ENCODE peak calls at places on chromosome 12, in six cellular contexts. O, X, S, P, Y and L are unnamed samples.

GRCh38 chr12:123115409-123116111 is 35.3 kb downstream of the PITPNM2 start:
- DNase-seq in X (no peak), S (no peak), P (no peak), Y (no peak), O (peak; percentile 97), L (no peak)

GRCh38 chr12:53820503-53820902 is 68.7 kb upstream of the CISTR start:
- DNase-seq in Y (no peak), X (peak; percentile 29), S (no peak), O (peak; percentile 34), P (no peak), L (no peak)

GRCh38 chr12:79373896-79374499 is 316.8 kb downstream of the PAWR start:
- DNase-seq in S (peak; percentile 11), P (no peak), Y (no peak), O (peak; percentile 23), X (peak; percentile 41), L (no peak)

GRCh38 chr12:95303476-95303875 is 85.9 kb downstream of the VEZT start:
- DNase-seq in Y (no peak), P (no peak), S (no peak), X (no peak), O (peak; percentile 66), L (no peak)

GRCh38 chr12:1330475-1330827 is 263.9 kb downstream of the FBXL14 start:
- DNase-seq in O (no peak), P (no peak), Y (no peak), S (no peak), X (no peak), L (no peak)

GRCh38 chr12:91381309-91381804 is 198.7 kb upstream of the DCN start:
- DNase-seq in Y (peak; percentile 64), S (no peak), X (peak; percentile 95), O (peak; percentile 86), P (peak; percentile 84), L (peak; percentile 93)

GRCh38 chr12:131085816-131086591 is 132.3 kb downstream of the ADGRD1 start:
- DNase-seq in X (no peak), P (no peak), Y (no peak), S (no peak), O (no peak), L (no peak)

GRCh38 chr12:131711551-131712205 is 788 bp downstream of the SFSWAP start:
- DNase-seq in P (no peak), X (no peak), O (no peak), Y (no peak), S (no peak), L (no peak)

GRCh38 chr12:105220150-105220928 is 15.6 kb downstream of the APPL2 start:
- DNase-seq in S (no peak), Y (no peak), P (no peak), X (no peak), O (no peak), L (no peak)

GRCh38 chr12:29639893-29640495 is 142.5 kb upstream of the OVCH1 start:
- DNase-seq in Y (no peak), X (peak; percentile 18), S (no peak), P (no peak), O (no peak), L (no peak)

GRCh38 chr12:67320614-67321305 is 51.6 kb downstream of the CAND1 start:
- DNase-seq in X (peak; percentile 73), P (no peak), O (peak; percentile 18), Y (no peak), S (peak; percentile 27), L (no peak)

GRCh38 chr12:67352682-67353081 is 83.5 kb downstream of the CAND1 start:
- DNase-seq in X (no peak), O (peak; percentile 10), P (no peak), Y (no peak), S (no peak), L (no peak)

GRCh38 chr12:49462103-49462739 is 76.6 kb upstream of the KCNH3 start:
- DNase-seq in S (no peak), P (no peak), Y (no peak), O (no peak), X (peak; percentile 6), L (no peak)

GRCh38 chr12:43501705-43502104 is 50.3 kb downstream of the ADAMTS20 start:
- DNase-seq in X (peak; percentile 30), Y (no peak), P (no peak), S (no peak), O (peak; percentile 34), L (no peak)

GRCh38 chr12:70876952-70877351 is 43.6 kb downstream of the PTPRR start:
- DNase-seq in S (no peak), P (no peak), X (peak; percentile 90), O (peak; percentile 0), Y (no peak), L (no peak)

DNA sequence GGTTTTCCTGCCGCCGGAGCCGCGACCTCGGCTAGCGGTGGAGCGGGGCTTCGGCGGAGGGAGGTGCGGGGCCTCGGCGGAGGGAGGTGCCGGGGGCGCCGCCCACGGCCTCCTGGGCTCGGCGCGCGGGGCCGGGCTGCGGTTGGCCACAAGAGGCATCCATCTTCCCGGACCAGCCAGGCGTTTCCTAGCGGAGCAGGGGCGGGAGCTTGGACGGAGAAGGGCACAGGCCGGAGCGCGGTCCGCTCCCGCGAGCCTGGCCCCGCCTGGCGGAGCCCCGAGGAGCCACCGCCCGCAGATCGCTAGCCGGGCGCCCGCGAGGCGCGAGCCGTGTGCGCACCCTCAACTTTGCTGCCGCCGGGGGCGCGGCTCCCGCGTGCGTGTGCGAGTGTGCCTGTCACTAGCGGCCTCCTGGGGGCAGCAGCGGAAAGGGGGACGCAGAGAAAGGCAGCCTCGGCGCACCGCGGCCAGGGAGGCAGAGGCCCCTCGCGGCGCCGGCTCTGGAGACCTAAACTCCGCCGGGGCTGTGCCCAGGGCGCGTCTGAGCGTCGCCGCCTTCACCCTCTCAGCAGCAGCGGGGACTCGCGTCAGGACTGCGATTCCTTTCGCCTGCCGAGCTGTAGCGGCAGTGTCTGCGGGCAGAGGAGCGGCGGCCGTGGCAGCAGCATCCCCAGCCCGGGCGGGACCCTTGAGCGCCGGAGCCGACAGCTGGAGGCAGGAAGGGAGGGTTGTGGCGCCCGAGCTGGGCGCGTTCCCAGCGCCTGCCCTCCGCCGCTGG is 698 bp upstream of the SRGAP1 start:
- DNase-seq in P (peak; percentile 92), X (peak; percentile 95), S (peak; percentile 93), Y (peak; percentile 90), O (peak; percentile 96), L (peak; percentile 96)
- H3K23ac ChIP-seq in P (peak overlapping the region; percentile 86), X (no peak overlapping the region), S (no peak overlapping the region), Y (no peak overlapping the region), O (peak overlapping the region; percentile 92), L (no peak overlapping the region)

GRCh38 chr12:111411187-111411764 is 5.6 kb downstream of the SH2B3 start:
- DNase-seq in O (no peak), X (no peak), Y (no peak), P (no peak), S (no peak), L (no peak)

GRCh38 chr12:111408116-111408440 is 2.4 kb downstream of the SH2B3 start:
- DNase-seq in Y (no peak), P (no peak), O (no peak), X (no peak), S (no peak), L (no peak)

GRCh38 chr12:111410229-111411186 is 4.8 kb downstream of the SH2B3 start:
- DNase-seq in P (no peak), Y (no peak), O (no peak), X (no peak), S (no peak), L (no peak)

GRCh38 chr12:111408686-111409402 is 3.1 kb downstream of the SH2B3 start:
- DNase-seq in O (no peak), S (no peak), X (no peak), Y (no peak), P (no peak), L (no peak)

GRCh38 chr12:111409403-111410228 is 3.9 kb downstream of the SH2B3 start:
- DNase-seq in X (peak; percentile 79), S (no peak), P (no peak), O (peak; percentile 67), Y (no peak), L (peak; percentile 63)
- H4K8ac ChIP-seq in X (no peak overlapping the region), S (no peak overlapping the region), P (no peak overlapping the region), O (peak overlapping the region; percentile 74), Y (no peak overlapping the region), L (no peak overlapping the region)

DNA sequence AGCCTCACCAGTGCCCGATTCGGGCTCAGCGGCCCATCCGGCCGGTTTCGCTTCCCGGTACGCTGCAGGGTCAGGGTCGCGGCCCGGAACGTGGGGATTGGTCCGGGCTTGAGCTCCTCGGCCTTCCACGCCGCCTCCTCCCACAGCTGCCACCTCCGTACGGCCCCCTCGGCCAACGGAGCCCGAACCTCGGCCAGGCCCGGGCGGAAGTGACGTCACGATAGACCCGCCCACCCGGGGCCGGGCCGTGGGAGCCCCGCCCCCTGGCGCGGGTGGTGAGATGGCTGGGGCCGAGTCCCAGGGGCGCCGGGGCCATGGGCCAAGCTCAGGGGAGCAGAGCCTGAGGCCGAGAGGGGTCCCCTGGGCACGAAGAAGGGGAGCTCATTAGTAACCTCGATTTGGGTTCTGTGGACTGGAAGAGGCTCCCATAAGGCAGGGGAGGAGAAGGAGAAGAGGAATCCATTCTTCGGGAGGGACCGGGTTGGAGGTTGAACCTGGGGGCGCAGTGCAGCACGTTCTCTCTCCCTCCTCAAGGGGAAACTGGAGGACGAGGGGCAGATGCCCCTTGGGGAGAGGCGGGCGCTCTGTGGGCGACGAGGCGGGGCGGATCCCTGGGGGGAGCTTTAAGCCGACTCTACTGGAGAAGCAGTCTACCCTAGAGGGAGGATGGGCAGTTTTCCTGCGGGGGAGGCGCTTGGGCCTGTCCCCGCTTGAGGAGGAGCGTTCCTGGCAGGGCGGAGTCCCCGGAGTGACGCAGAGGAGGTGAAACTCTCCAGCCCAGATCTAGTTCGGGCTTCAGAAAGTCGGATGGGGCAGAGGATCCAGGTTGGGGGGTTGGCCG is at the start of gene MLF2:
- DNase-seq in Y (peak; percentile 96), S (peak; percentile 98), O (peak; percentile 99), X (peak; percentile 99), P (peak; percentile 97), L (peak; percentile 99)
- H3K23ac ChIP-seq in Y (no peak within 1 kb of the TSS), S (no peak within 1 kb of the TSS), O (peak within 1 kb of the TSS; percentile 96), X (peak within 1 kb of the TSS; percentile 48), P (peak within 1 kb of the TSS; percentile 92), L (no peak within 1 kb of the TSS)

GRCh38 chr12:30807695-30808034 is 52.9 kb upstream of the CAPRIN2 start:
- DNase-seq in P (no peak), Y (no peak), O (no peak), X (no peak), S (no peak), L (no peak)

GRCh38 chr12:30810918-30811317 is 56.2 kb upstream of the CAPRIN2 start:
- DNase-seq in O (no peak), Y (no peak), S (no peak), P (no peak), X (no peak), L (no peak)

GRCh38 chr12:30811966-30812365 is 57.2 kb upstream of the CAPRIN2 start:
- DNase-seq in Y (no peak), X (peak; percentile 34), O (no peak), S (no peak), P (no peak), L (no peak)

GRCh38 chr12:30805959-30806358 is 51.2 kb upstream of the CAPRIN2 start:
- DNase-seq in Y (no peak), X (no peak), S (no peak), P (no peak), O (no peak), L (no peak)

DNA sequence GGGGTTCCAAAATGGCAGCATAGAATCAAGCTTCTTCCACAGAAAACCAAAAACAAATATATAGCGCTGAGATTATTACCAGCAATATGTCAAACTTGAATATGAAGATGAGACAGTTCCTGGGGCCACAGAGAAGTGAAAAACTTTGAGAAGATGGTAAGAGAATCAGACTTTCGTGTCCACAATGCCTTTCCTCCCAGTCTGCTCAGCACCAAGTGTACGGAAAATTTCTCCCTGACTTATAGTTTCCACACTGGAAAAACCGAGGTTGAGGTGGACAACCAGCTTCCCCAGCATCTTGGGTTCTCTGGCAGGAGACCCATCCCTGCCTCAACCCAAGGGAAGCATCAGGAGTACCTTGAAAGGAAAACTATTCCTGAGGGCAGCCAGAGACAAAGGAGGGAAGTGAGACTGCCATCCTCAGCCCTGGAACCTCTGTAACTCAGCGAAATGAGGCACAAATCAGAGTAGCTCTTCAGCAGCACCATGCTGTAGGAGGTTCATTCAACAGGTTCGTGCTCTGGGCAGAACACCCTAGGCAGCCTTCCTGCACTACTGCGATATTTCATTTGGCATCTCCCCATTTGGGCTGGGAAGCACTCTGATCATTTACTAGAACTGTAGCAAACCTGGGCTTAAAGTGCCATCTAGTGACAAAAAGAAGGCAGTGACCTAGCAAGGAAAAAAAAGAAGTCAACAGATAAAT is 52.4 kb upstream of the CAPRIN2 start:
- DNase-seq in P (peak; percentile 60), S (no peak), Y (no peak), O (peak; percentile 76), X (peak; percentile 89), L (peak; percentile 77)
- H4K8ac ChIP-seq in P (no peak overlapping the region), S (peak overlapping the region; percentile 62), Y (no peak overlapping the region), O (no peak overlapping the region), X (no peak overlapping the region), L (no peak overlapping the region)